ENCODE peak calls at places on chromosomes 6 and 20, in seven cellular contexts. One of them, this sample, is unnamed.

GRCh38 chr6:42038811-42039408 is 11.4 kb upstream of the TAF8 start:
- DNase-seq in spleen: no peak
- DNase-seq in heart right ventricle: no peak
- DNase-seq in HepG2: no peak
- DNase-seq in astrocyte: peak
- DNase-seq in heart left ventricle: no peak
- DNase-seq in psoas muscle: no peak
- DNase-seq in this sample: no peak

GRCh38 chr6:34301408-34301807 is 52.6 kb upstream of the SMIM29 start:
- DNase-seq in spleen: no peak
- DNase-seq in heart right ventricle: peak
- DNase-seq in HepG2: no peak
- DNase-seq in astrocyte: peak
- DNase-seq in heart left ventricle: peak
- DNase-seq in psoas muscle: peak
- DNase-seq in this sample: peak

GRCh38 chr6:10403385-10404106 is 11.3 kb downstream of the TFAP2A start:
- DNase-seq in spleen: no peak
- DNase-seq in heart right ventricle: no peak
- DNase-seq in HepG2: no peak
- DNase-seq in astrocyte: peak
- DNase-seq in heart left ventricle: no peak
- DNase-seq in psoas muscle: no peak
- DNase-seq in this sample: peak

GRCh38 chr6:21067521-21067920 is 526.0 kb upstream of the SOX4 start:
- DNase-seq in spleen: no peak
- DNase-seq in heart right ventricle: no peak
- DNase-seq in HepG2: no peak
- DNase-seq in astrocyte: no peak
- DNase-seq in heart left ventricle: no peak
- DNase-seq in psoas muscle: no peak
- DNase-seq in this sample: no peak

GRCh38 chr6:135181333-135182119 is 418 bp downstream of the MYB start:
- DNase-seq in spleen: peak
- DNase-seq in heart right ventricle: no peak
- DNase-seq in HepG2: no peak
- DNase-seq in astrocyte: no peak
- DNase-seq in heart left ventricle: no peak
- DNase-seq in psoas muscle: no peak
- DNase-seq in this sample: no peak

GRCh38 chr20:1555952-1556351 is 1.6 kb downstream of the SIRPD start:
- DNase-seq in spleen: no peak
- DNase-seq in heart right ventricle: no peak
- DNase-seq in HepG2: no peak
- DNase-seq in astrocyte: no peak
- DNase-seq in heart left ventricle: no peak
- DNase-seq in psoas muscle: no peak
- DNase-seq in this sample: no peak

GRCh38 chr20:49345538-49345937 is 67.7 kb upstream of the ZNFX1 start:
- DNase-seq in spleen: no peak
- DNase-seq in heart right ventricle: no peak
- DNase-seq in HepG2: no peak
- DNase-seq in astrocyte: peak
- DNase-seq in heart left ventricle: no peak
- DNase-seq in psoas muscle: peak
- DNase-seq in this sample: peak

GRCh38 chr20:8073024-8073832 is 53.7 kb upstream of the TMX4 start:
- DNase-seq in spleen: no peak
- DNase-seq in heart right ventricle: no peak
- DNase-seq in HepG2: peak
- DNase-seq in astrocyte: peak
- DNase-seq in heart left ventricle: no peak
- DNase-seq in psoas muscle: no peak
- DNase-seq in this sample: peak

GRCh38 chr20:59810376-59811187 is 122.9 kb downstream of the SYCP2 start:
- DNase-seq in spleen: peak
- DNase-seq in heart right ventricle: no peak
- DNase-seq in HepG2: no peak
- DNase-seq in astrocyte: no peak
- DNase-seq in heart left ventricle: no peak
- DNase-seq in psoas muscle: no peak
- DNase-seq in this sample: no peak

GRCh38 chr6:170147832-170148708 is 142.8 kb downstream of the DLL1 start:
- DNase-seq in spleen: peak
- DNase-seq in heart right ventricle: no peak
- DNase-seq in HepG2: no peak
- DNase-seq in astrocyte: no peak
- DNase-seq in heart left ventricle: peak
- DNase-seq in psoas muscle: no peak
- DNase-seq in this sample: no peak

GRCh38 chr20:45406260-45407066 is 1.6 kb upstream of the DBNDD2 start:
- DNase-seq in spleen: peak
- DNase-seq in heart right ventricle: peak
- DNase-seq in HepG2: no peak
- DNase-seq in astrocyte: peak
- DNase-seq in heart left ventricle: peak
- DNase-seq in psoas muscle: peak
- DNase-seq in this sample: no peak

GRCh38 chr6:90787411-90787810 is 200.5 kb upstream of the MAP3K7 start:
- DNase-seq in spleen: no peak
- DNase-seq in heart right ventricle: no peak
- DNase-seq in HepG2: no peak
- DNase-seq in astrocyte: no peak
- DNase-seq in heart left ventricle: no peak
- DNase-seq in psoas muscle: no peak
- DNase-seq in this sample: no peak

GRCh38 chr6:166707045-166707444 is 80.0 kb upstream of the RPS6KA2 start:
- DNase-seq in spleen: peak
- DNase-seq in heart right ventricle: peak
- DNase-seq in HepG2: peak
- DNase-seq in astrocyte: no peak
- DNase-seq in heart left ventricle: peak
- DNase-seq in psoas muscle: peak
- DNase-seq in this sample: peak

GRCh38 chr20:60203451-60203850 is 245.2 kb downstream of the CDH26 start:
- DNase-seq in spleen: no peak
- DNase-seq in heart right ventricle: no peak
- DNase-seq in HepG2: no peak
- DNase-seq in astrocyte: no peak
- DNase-seq in heart left ventricle: no peak
- DNase-seq in psoas muscle: no peak
- DNase-seq in this sample: no peak

GRCh38 chr6:44188819-44189218 is 27.9 kb upstream of the MYMX start:
- DNase-seq in spleen: no peak
- DNase-seq in heart right ventricle: no peak
- DNase-seq in HepG2: peak
- DNase-seq in astrocyte: no peak
- DNase-seq in heart left ventricle: no peak
- DNase-seq in psoas muscle: no peak
- DNase-seq in this sample: no peak

GRCh38 chr20:44928595-44928994 is 18.7 kb downstream of the PABPC1L start:
- DNase-seq in spleen: no peak
- DNase-seq in heart right ventricle: no peak
- DNase-seq in HepG2: no peak
- DNase-seq in astrocyte: no peak
- DNase-seq in heart left ventricle: no peak
- DNase-seq in psoas muscle: no peak
- DNase-seq in this sample: no peak

GRCh38 chr6:40042232-40042631 is 108.0 kb upstream of the MOCS1 start:
- DNase-seq in spleen: no peak
- DNase-seq in heart right ventricle: no peak
- DNase-seq in HepG2: no peak
- DNase-seq in astrocyte: no peak
- DNase-seq in heart left ventricle: no peak
- DNase-seq in psoas muscle: no peak
- DNase-seq in this sample: no peak

GRCh38 chr6:44176935-44177509 is 18.4 kb downstream of the CAPN11 start:
- DNase-seq in spleen: no peak
- DNase-seq in heart right ventricle: no peak
- DNase-seq in HepG2: no peak
- DNase-seq in astrocyte: no peak
- DNase-seq in heart left ventricle: no peak
- DNase-seq in psoas muscle: no peak
- DNase-seq in this sample: no peak

GRCh38 chr20:35264755-35265154 is 13.2 kb downstream of the MMP24OS start:
- DNase-seq in spleen: no peak
- DNase-seq in heart right ventricle: no peak
- DNase-seq in HepG2: peak
- DNase-seq in astrocyte: peak
- DNase-seq in heart left ventricle: no peak
- DNase-seq in psoas muscle: no peak
- DNase-seq in this sample: no peak

GRCh38 chr20:18191336-18191735 is 53.7 kb downstream of the KAT14 start:
- DNase-seq in spleen: no peak
- DNase-seq in heart right ventricle: no peak
- DNase-seq in HepG2: peak
- DNase-seq in astrocyte: no peak
- DNase-seq in heart left ventricle: no peak
- DNase-seq in psoas muscle: no peak
- DNase-seq in this sample: no peak

GRCh38 chr6:38127284-38127683 is 307.8 kb downstream of the ZFAND3 start:
- DNase-seq in spleen: no peak
- DNase-seq in heart right ventricle: no peak
- DNase-seq in HepG2: no peak
- DNase-seq in astrocyte: no peak
- DNase-seq in heart left ventricle: no peak
- DNase-seq in psoas muscle: no peak
- DNase-seq in this sample: no peak

GRCh38 chr6:44507014-44507413 is 119.5 kb downstream of the CDC5L start:
- DNase-seq in spleen: no peak
- DNase-seq in heart right ventricle: no peak
- DNase-seq in HepG2: no peak
- DNase-seq in astrocyte: no peak
- DNase-seq in heart left ventricle: no peak
- DNase-seq in psoas muscle: no peak
- DNase-seq in this sample: no peak

GRCh38 chr6:53943410-53943809 is 148.6 kb downstream of the LRRC1 start:
- DNase-seq in spleen: no peak
- DNase-seq in heart right ventricle: no peak
- DNase-seq in HepG2: no peak
- DNase-seq in astrocyte: no peak
- DNase-seq in heart left ventricle: no peak
- DNase-seq in psoas muscle: no peak
- DNase-seq in this sample: no peak

GRCh38 chr6:14123331-14124105 is 5.9 kb downstream of the CD83 start:
- DNase-seq in spleen: no peak
- DNase-seq in heart right ventricle: no peak
- DNase-seq in HepG2: no peak
- DNase-seq in astrocyte: peak
- DNase-seq in heart left ventricle: no peak
- DNase-seq in psoas muscle: no peak
- DNase-seq in this sample: peak

GRCh38 chr6:7328159-7328713 is 15.2 kb upstream of the SSR1 start:
- DNase-seq in spleen: no peak
- DNase-seq in heart right ventricle: no peak
- DNase-seq in HepG2: no peak
- DNase-seq in astrocyte: no peak
- DNase-seq in heart left ventricle: no peak
- DNase-seq in psoas muscle: no peak
- DNase-seq in this sample: no peak

GRCh38 chr6:7325750-7326149 is 12.8 kb upstream of the SSR1 start:
- DNase-seq in spleen: no peak
- DNase-seq in heart right ventricle: no peak
- DNase-seq in HepG2: no peak
- DNase-seq in astrocyte: no peak
- DNase-seq in heart left ventricle: no peak
- DNase-seq in psoas muscle: no peak
- DNase-seq in this sample: no peak

GRCh38 chr6:7323074-7323473 is 10.1 kb upstream of the SSR1 start:
- DNase-seq in spleen: no peak
- DNase-seq in heart right ventricle: no peak
- DNase-seq in HepG2: no peak
- DNase-seq in astrocyte: no peak
- DNase-seq in heart left ventricle: no peak
- DNase-seq in psoas muscle: no peak
- DNase-seq in this sample: no peak

GRCh38 chr6:7324520-7324919 is 11.5 kb upstream of the SSR1 start:
- DNase-seq in spleen: no peak
- DNase-seq in heart right ventricle: no peak
- DNase-seq in HepG2: no peak
- DNase-seq in astrocyte: no peak
- DNase-seq in heart left ventricle: no peak
- DNase-seq in psoas muscle: no peak
- DNase-seq in this sample: no peak
- H3K4me3 ChIP-seq in spleen: no peak
- H3K4me3 ChIP-seq in heart right ventricle: no peak
- H3K4me3 ChIP-seq in HepG2: no peak
- H3K4me3 ChIP-seq in astrocyte: no peak
- H3K4me3 ChIP-seq in heart left ventricle: no peak
- H3K4me3 ChIP-seq in psoas muscle: no peak
- H3K4me3 ChIP-seq in this sample: no peak

DNA sequence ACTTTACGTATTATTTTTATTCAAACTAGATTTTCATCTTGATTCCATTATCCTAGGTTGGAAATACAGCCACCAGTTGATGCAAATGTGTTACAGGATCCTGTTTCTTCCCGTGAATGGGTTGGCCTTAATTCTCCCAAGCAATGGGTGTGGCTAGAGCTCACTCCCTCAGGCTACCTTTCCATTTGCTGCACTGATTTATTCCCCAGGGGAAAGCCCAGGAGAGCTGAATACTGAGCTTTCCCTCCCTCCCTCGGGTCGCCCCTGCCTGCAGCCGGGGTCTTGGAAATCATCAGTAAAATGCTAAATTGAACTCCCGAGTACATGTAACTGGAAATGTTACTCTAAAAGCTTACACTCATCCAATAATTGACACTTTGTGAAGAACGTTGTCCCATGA is 9.9 kb downstream of the SMOC2 start:
- DNase-seq in spleen: no peak
- DNase-seq in heart right ventricle: no peak
- DNase-seq in HepG2: no peak
- DNase-seq in astrocyte: no peak
- DNase-seq in heart left ventricle: no peak
- DNase-seq in psoas muscle: no peak
- DNase-seq in this sample: no peak
- H3K27ac ChIP-seq in spleen: no peak
- H3K27ac ChIP-seq in heart right ventricle: no peak
- H3K27ac ChIP-seq in HepG2: no peak
- H3K27ac ChIP-seq in astrocyte: no peak
- H3K27ac ChIP-seq in heart left ventricle: no peak
- H3K27ac ChIP-seq in psoas muscle: no peak
- H3K27ac ChIP-seq in this sample: no peak

DNA sequence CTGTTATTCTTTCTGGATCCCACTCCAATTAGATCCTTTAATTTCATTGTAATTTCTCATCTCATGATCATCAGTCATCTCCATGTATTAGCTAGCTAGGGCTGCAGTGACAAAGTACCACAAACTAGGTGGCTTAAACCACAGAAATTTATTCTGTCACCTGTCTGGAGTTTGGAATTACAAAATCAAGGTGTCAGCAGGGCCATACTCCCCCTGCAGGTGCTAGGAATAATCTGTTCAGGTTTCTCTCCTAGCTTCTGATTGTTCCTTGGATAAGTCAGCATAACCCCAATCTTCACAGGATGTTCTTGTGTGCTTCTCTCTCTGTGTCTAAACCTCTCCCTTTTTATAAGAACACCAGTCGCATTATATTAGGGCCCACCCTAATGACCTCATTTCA is 40.4 kb downstream of the BEND6 start:
- DNase-seq in spleen: no peak
- DNase-seq in heart right ventricle: no peak
- DNase-seq in HepG2: peak
- DNase-seq in astrocyte: no peak
- DNase-seq in heart left ventricle: no peak
- DNase-seq in psoas muscle: no peak
- DNase-seq in this sample: no peak
- TF ChIP-seq CTCF in spleen: no peak
- TF ChIP-seq CTCF in heart right ventricle: no peak
- TF ChIP-seq CTCF in HepG2: peak
- TF ChIP-seq CTCF in astrocyte: no peak
- TF ChIP-seq CTCF in heart left ventricle: no peak
- TF ChIP-seq CTCF in psoas muscle: no peak
- TF ChIP-seq CTCF in this sample: peak

GRCh38 chr20:38260025-38260377 is 534 bp downstream of the KIAA1755 start:
- DNase-seq in spleen: no peak
- DNase-seq in heart right ventricle: no peak
- DNase-seq in HepG2: peak
- DNase-seq in astrocyte: peak
- DNase-seq in heart left ventricle: no peak
- DNase-seq in psoas muscle: no peak
- DNase-seq in this sample: no peak
- H3K4me3 ChIP-seq in spleen: peak
- H3K4me3 ChIP-seq in heart right ventricle: peak
- H3K4me3 ChIP-seq in HepG2: peak
- H3K4me3 ChIP-seq in astrocyte: peak
- H3K4me3 ChIP-seq in heart left ventricle: peak
- H3K4me3 ChIP-seq in psoas muscle: peak
- H3K4me3 ChIP-seq in this sample: peak